ENCODE peak calls at places on chromosome 1, in six cellular contexts. I is heart left ventricle; R is CD8-positive, alpha-beta T cell; Z is CD4-positive, CD25-positive, alpha-beta regulatory T cell; T is cardiac muscle cell; M is GM23338. V is an unnamed sample. For H3K4me1, the result is how much of the 10 kb centered on the place peaks cover.

GRCh38 chr1:31667065-31667785 is 22.5 kb upstream of the PEF1 start:
- DNase-seq in I (no peak), R (no peak), Z (no peak), T (no peak), M (no peak), V (no peak)

GRCh38 chr1:1356796-1357401 is 1.5 kb downstream of the MXRA8 start:
- DNase-seq in I (no peak), R (no peak), Z (no peak), T (no peak), M (no peak), V (no peak)

GRCh38 chr1:29804181-29804899 is 568.0 kb downstream of the PTPRU start:
- DNase-seq in I (no peak), R (peak), Z (no peak), T (no peak), M (no peak), V (no peak)

GRCh38 chr1:178168535-178168934 is 74.6 kb downstream of the RASAL2 start:
- DNase-seq in I (no peak), R (no peak), Z (no peak), T (peak), M (no peak), V (no peak)

GRCh38 chr1:58574816-58575215 is 2.2 kb downstream of the TACSTD2 start:
- DNase-seq in I (no peak), R (no peak), Z (no peak), T (no peak), M (no peak), V (no peak)

GRCh38 chr1:99965646-99966375 is 4.0 kb upstream of the SLC35A3 start:
- DNase-seq in I (no peak), R (no peak), Z (no peak), T (no peak), M (no peak), V (no peak)

GRCh38 chr1:175338447-175339135 is 146.0 kb upstream of the KIAA0040 start:
- DNase-seq in I (no peak), R (peak), Z (peak), T (no peak), M (peak), V (peak)

GRCh38 chr1:28505406-28506187 is at the start of gene RCC1:
- DNase-seq in I (peak), R (peak), Z (peak), T (peak), M (peak), V (peak)

GRCh38 chr1:246012271-246012854 is 494.7 kb downstream of the SMYD3 start:
- DNase-seq in I (no peak), R (no peak), Z (peak), T (peak), M (peak), V (peak)

GRCh38 chr1:113515498-113515897 is 125.2 kb downstream of the MAGI3 start:
- DNase-seq in I (no peak), R (no peak), Z (no peak), T (no peak), M (no peak), V (no peak)

GRCh38 chr1:225454067-225454618 is 26.3 kb upstream of the LBR start:
- DNase-seq in I (no peak), R (peak), Z (no peak), T (no peak), M (no peak), V (no peak)

GRCh38 chr1:172955161-172955821 is 95.5 kb downstream of the TNFSF18 start:
- DNase-seq in I (no peak), R (no peak), Z (no peak), T (peak), M (no peak), V (no peak)

GRCh38 chr1:61642475-61643232 is 82.3 kb downstream of the TM2D1 start:
- DNase-seq in I (no peak), R (no peak), Z (no peak), T (no peak), M (peak), V (no peak)

GRCh38 chr1:117367769-117368059 is 465 bp downstream of the MAN1A2 start:
- DNase-seq in I (no peak), R (no peak), Z (peak), T (no peak), M (no peak), V (peak)

GRCh38 chr1:63828322-63829044 is 54.7 kb downstream of the ROR1 start:
- DNase-seq in I (no peak), R (no peak), Z (no peak), T (no peak), M (no peak), V (no peak)

GRCh38 chr1:52771384-52771783 is 45.1 kb downstream of the ZYG11B start:
- DNase-seq in I (no peak), R (no peak), Z (no peak), T (no peak), M (no peak), V (no peak)

GRCh38 chr1:117615474-117615873 is 9.6 kb downstream of the TENT5C start:
- DNase-seq in I (no peak), R (peak), Z (peak), T (no peak), M (no peak), V (peak)

GRCh38 chr1:10283318-10283984 is 73.1 kb downstream of the KIF1B start:
- DNase-seq in I (no peak), R (no peak), Z (no peak), T (no peak), M (no peak), V (no peak)

GRCh38 chr1:93708734-93709481 is 27.3 kb upstream of the BCAR3 start:
- DNase-seq in I (peak), R (peak), Z (no peak), T (peak), M (no peak), V (no peak)
- H3K4me3 ChIP-seq in I (no peak), R (no peak), Z (no peak), T (no peak), M (no peak), V (no peak)

DNA sequence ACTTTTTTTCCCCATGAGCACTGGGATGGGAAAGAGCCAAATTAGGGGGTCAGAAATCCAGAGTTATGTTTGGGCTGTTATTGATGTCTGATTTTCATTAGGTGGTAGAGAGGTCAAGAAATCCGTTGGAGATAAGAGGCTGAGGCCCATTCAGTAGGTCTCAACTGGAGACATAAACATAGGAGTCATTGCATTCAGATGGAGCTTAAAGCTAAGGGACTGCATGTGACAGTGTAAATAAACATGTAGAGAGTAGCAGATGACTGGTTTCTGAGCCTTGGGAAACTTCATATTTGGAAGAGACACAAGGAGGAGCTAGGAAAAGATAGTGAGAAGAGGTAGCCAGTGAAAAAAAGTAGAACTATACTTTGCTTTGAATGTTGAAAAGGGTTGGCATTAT is 11.7 kb downstream of the PTPRC start:
- DNase-seq in I (no peak), R (no peak), Z (no peak), T (no peak), M (no peak), V (no peak)
- H3K27ac ChIP-seq in I (no peak), R (peak), Z (peak), T (no peak), M (no peak), V (peak)

GRCh38 chr1:232923739-232924386 is 26.5 kb upstream of the NTPCR start:
- DNase-seq in I (no peak), R (peak), Z (peak), T (no peak), M (no peak), V (peak)

GRCh38 chr1:232925421-232926202 is 24.8 kb upstream of the NTPCR start:
- DNase-seq in I (no peak), R (no peak), Z (no peak), T (no peak), M (no peak), V (no peak)

GRCh38 chr1:232917053-232917452 is 33.4 kb upstream of the NTPCR start:
- DNase-seq in I (no peak), R (no peak), Z (no peak), T (no peak), M (no peak), V (no peak)

GRCh38 chr1:232921416-232921815 is 29.0 kb upstream of the NTPCR start:
- DNase-seq in I (no peak), R (no peak), Z (no peak), T (peak), M (no peak), V (no peak)

GRCh38 chr1:232922475-232922874 is 27.9 kb upstream of the NTPCR start:
- DNase-seq in I (no peak), R (no peak), Z (no peak), T (peak), M (no peak), V (no peak)
- H3K4me1 ChIP-seq in I (under half), R (under half), Z (under half), T (under half), M (under half), V (under half)

DNA sequence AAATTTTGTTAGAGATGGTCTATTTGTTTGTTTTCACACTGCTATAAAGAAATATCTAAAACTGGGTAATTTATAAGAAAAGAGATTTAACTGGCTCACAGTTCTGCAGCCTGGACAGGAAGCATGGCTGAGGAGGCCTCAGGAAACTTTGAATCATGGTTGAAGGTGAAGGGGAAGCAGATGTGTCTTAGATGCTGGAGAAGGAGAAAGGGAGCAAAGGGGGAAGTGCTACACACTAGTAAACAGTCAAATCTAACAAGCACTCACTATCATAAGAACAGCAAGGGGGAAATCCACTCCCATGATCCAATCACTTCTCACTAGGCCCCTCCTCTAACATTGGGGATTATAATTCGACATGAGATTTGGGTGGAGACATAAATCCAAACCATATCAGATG is 76.8 kb upstream of the COL24A1 start:
- DNase-seq in I (no peak), R (no peak), Z (no peak), T (no peak), M (no peak), V (no peak)
- H3K4me3 ChIP-seq in I (no peak), R (no peak), Z (no peak), T (no peak), M (no peak), V (no peak)